ENCODE peak calls at places on chromosomes 11 and 22, in nine cellular contexts. Q is heart left ventricle, Y is kidney, H is uterus, V is NT2/D1, I is endodermal cell, L is OCI-LY7, B is K562, M is cardiac muscle cell. S is an unnamed sample.

GRCh38 chr11:12042215-12042676 is 33.8 kb upstream of the DKK3 start:
- DNase-seq in B (no peak), H (no peak), M (peak; percentile 88), L (no peak), I (no peak), Q (no peak), V (no peak), Y (no peak), S (no peak)

GRCh38 chr11:95095858-95096587 is 6.4 kb downstream of the ENDOD1 start:
- DNase-seq in Q (no peak), M (peak; percentile 49), V (no peak), L (peak; percentile 75), Y (no peak), H (no peak), I (no peak), B (no peak), S (no peak)

GRCh38 chr11:61985863-61986262 is 18.4 kb upstream of the FTH1 start:
- DNase-seq in I (no peak), Q (no peak), H (no peak), B (no peak), L (no peak), V (no peak), M (peak; percentile 23), Y (no peak), S (no peak)

GRCh38 chr11:133941546-133941945 is 15.2 kb downstream of the IGSF9B start:
- DNase-seq in Y (peak; percentile 37), L (no peak), M (no peak), H (no peak), V (no peak), I (no peak), B (no peak), Q (peak; percentile 32), S (no peak)

GRCh38 chr11:3056296-3057068 is 741 bp downstream of the CARS1 start:
- DNase-seq in Q (no peak), V (no peak), M (no peak), Y (peak; percentile 76), I (peak; percentile 71), H (no peak), L (peak; percentile 47), B (no peak), S (peak; percentile 43)

GRCh38 chr11:26062665-26063064 is 269.3 kb upstream of the ANO3 start:
- DNase-seq in V (no peak), H (no peak), I (no peak), L (no peak), Y (no peak), M (no peak), B (no peak), Q (no peak), S (no peak)

GRCh38 chr11:39247570-39248137 is 2211.8 kb downstream of the LRRC4C start:
- DNase-seq in M (no peak), Y (no peak), I (no peak), B (no peak), H (no peak), L (no peak), V (no peak), Q (no peak), S (no peak)

GRCh38 chr11:13140873-13141655 is 131.9 kb downstream of the RASSF10 start:
- DNase-seq in L (no peak), V (no peak), I (no peak), H (no peak), B (no peak), Y (no peak), M (no peak), Q (no peak), S (no peak)

GRCh38 chr11:19924321-19925115 is 211.9 kb downstream of the NAV2 start:
- DNase-seq in Q (no peak), L (no peak), V (no peak), B (no peak), I (no peak), H (no peak), M (no peak), Y (no peak), S (no peak)

GRCh38 chr11:13160302-13160701 is 117.3 kb upstream of the BMAL1 start:
- DNase-seq in Y (no peak), I (no peak), Q (no peak), L (no peak), H (no peak), V (no peak), M (no peak), B (no peak), S (no peak)

GRCh38 chr22:39908737-39909136 is 7.9 kb downstream of the GRAP2 start:
- DNase-seq in B (peak; percentile 73), Q (no peak), L (no peak), M (no peak), H (no peak), I (no peak), V (no peak), Y (no peak), S (no peak)

GRCh38 chr11:125272092-125272491 is 107.5 kb downstream of the PKNOX2 start:
- DNase-seq in L (no peak), Y (no peak), I (no peak), V (no peak), M (no peak), H (no peak), B (no peak), Q (no peak), S (no peak)

GRCh38 chr11:112881461-112881860 is 79.8 kb upstream of the NCAM1 start:
- DNase-seq in M (peak; percentile 51), Q (peak; percentile 77), Y (peak; percentile 88), H (peak; percentile 68), V (no peak), I (peak; percentile 95), L (no peak), B (peak; percentile 20), S (peak; percentile 18)

GRCh38 chr11:35103366-35104194 is 35.4 kb upstream of the CD44 start:
- DNase-seq in V (no peak), Q (no peak), M (no peak), Y (no peak), B (no peak), I (no peak), H (no peak), L (no peak), S (no peak)
- H3K4me1 ChIP-seq in V (peaks cover 4% of the 10 kb centered on the region), Q (peaks cover 8% of the 10 kb centered on the region), M (no peaks in the 10 kb centered on the region), Y (peaks cover 3% of the 10 kb centered on the region), B (no peaks in the 10 kb centered on the region), I (no peaks in the 10 kb centered on the region), H (no peaks in the 10 kb centered on the region), L (peaks cover 37% of the 10 kb centered on the region), S (no peaks in the 10 kb centered on the region)

GRCh38 chr22:20829735-20830134 is 28.9 kb downstream of the PI4KA start:
- DNase-seq in H (no peak), Q (no peak), B (no peak), Y (no peak), L (no peak), M (no peak), I (no peak), V (no peak), S (no peak)

GRCh38 chr22:20834725-20835124 is 23.9 kb downstream of the PI4KA start:
- DNase-seq in I (no peak), Q (no peak), Y (no peak), L (no peak), B (no peak), H (no peak), M (no peak), V (no peak), S (no peak)

GRCh38 chr22:20834206-20834605 is 24.4 kb downstream of the PI4KA start:
- DNase-seq in M (no peak), Q (no peak), I (peak; percentile 7), B (no peak), H (no peak), Y (no peak), L (no peak), V (no peak), S (no peak)

GRCh38 chr22:20836987-20837823 is 21.4 kb downstream of the PI4KA start:
- DNase-seq in Y (no peak), Q (no peak), L (no peak), V (no peak), I (no peak), M (no peak), B (no peak), H (no peak), S (no peak)

GRCh38 chr22:20833225-20833665 is 25.4 kb downstream of the PI4KA start:
- DNase-seq in B (no peak), V (no peak), I (peak; percentile 5), Q (no peak), H (no peak), L (no peak), M (no peak), Y (no peak), S (no peak)
- H3K36me3 ChIP-seq in B (peaks cover 53% of the 10 kb centered on the region), V (peaks cover 26% of the 10 kb centered on the region), I (peaks cover 33% of the 10 kb centered on the region), Q (peaks cover 20% of the 10 kb centered on the region), H (no peaks in the 10 kb centered on the region), L (peaks cover 71% of the 10 kb centered on the region), M (peaks cover 8% of the 10 kb centered on the region), Y (peaks cover 23% of the 10 kb centered on the region), S (peaks cover 25% of the 10 kb centered on the region)

GRCh38 chr22:35306350-35306967 is 6.8 kb downstream of the TOM1 start:
- DNase-seq in M (no peak), L (peak; percentile 37), Q (no peak), V (no peak), I (no peak), Y (no peak), B (no peak), H (no peak), S (no peak)
- H3K4me1 ChIP-seq in M (peaks cover 21% of the 10 kb centered on the region), L (peaks cover 54% of the 10 kb centered on the region), Q (peaks cover 13% of the 10 kb centered on the region), V (peaks cover 5% of the 10 kb centered on the region), I (peaks cover 3% of the 10 kb centered on the region), Y (peaks cover 31% of the 10 kb centered on the region), B (peaks cover 4% of the 10 kb centered on the region), H (peaks cover 9% of the 10 kb centered on the region), S (no peaks in the 10 kb centered on the region)

GRCh38 chr11:70334351-70334995 is 63.9 kb upstream of the CTTN start:
- DNase-seq in L (no peak), H (no peak), M (no peak), Q (no peak), B (no peak), V (no peak), I (no peak), Y (no peak), S (no peak)
- H3K36me3 ChIP-seq in L (peaks cover 92% of the 10 kb centered on the region), H (no peaks in the 10 kb centered on the region), M (peaks cover 33% of the 10 kb centered on the region), Q (peaks cover 53% of the 10 kb centered on the region), B (peaks cover 94% of the 10 kb centered on the region), V (peaks cover 89% of the 10 kb centered on the region), I (peaks cover 97% of the 10 kb centered on the region), Y (peaks cover 71% of the 10 kb centered on the region), S (peaks cover 71% of the 10 kb centered on the region)

DNA sequence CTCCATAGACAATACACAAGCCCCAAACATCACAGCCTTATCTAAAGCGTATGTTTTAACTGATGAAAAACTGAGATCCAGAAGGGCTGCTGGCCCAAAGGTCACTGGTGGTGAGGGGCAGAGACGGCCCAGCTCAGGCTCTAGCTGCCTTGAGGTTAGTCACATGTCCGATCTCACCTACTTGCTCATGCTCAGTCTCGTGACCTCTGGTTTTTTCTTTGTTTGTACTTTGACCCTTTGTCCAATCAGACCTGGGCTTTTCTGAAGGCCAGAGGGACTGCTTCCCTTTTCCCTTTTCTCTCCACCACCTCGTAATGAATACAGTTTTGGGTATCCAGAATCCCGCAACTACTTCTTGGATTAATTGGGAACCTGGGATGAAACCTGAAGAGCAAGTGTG is 28.6 kb downstream of the MMP20 start:
- DNase-seq in I (no peak), V (no peak), Q (no peak), L (no peak), B (no peak), H (no peak), Y (no peak), M (no peak), S (no peak)
- H3K4me1 ChIP-seq in I (peaks cover 24% of the 10 kb centered on the region), V (no peaks in the 10 kb centered on the region), Q (no peaks in the 10 kb centered on the region), L (no peaks in the 10 kb centered on the region), B (no peaks in the 10 kb centered on the region), H (no peaks in the 10 kb centered on the region), Y (no peaks in the 10 kb centered on the region), M (no peaks in the 10 kb centered on the region), S (no peaks in the 10 kb centered on the region)

S was measured in HAP-1.